ENCODE peak calls at places on chromosomes 7 and 10, in five cellular contexts. U is fibroblast of mammary gland; F is activated CD8-positive, alpha-beta T cell treated with anti-CD3 and anti-CD28 coated beads for 36 hours; P is heart left ventricle; S is BE2C. Y is an unnamed sample.

GRCh38 chr7:107170051-107170661 is 1.4 kb downstream of the HBP1 start:
- DNase-seq in F (no peak), P (no peak), S (no peak), U (no peak), Y (no peak)

GRCh38 chr10:78861456-78862327 is 207.1 kb upstream of the ZMIZ1 start:
- DNase-seq in P (no peak), S (peak; percentile 86), F (no peak), U (no peak), Y (no peak)

GRCh38 chr10:29583674-29584073 is 51.1 kb downstream of the SVIL start:
- DNase-seq in F (peak; percentile 16), S (no peak), U (peak; percentile 52), P (no peak), Y (no peak)

GRCh38 chr10:65342226-65342625 is 1583.6 kb upstream of the LRRTM3 start:
- DNase-seq in F (no peak), P (no peak), U (no peak), S (no peak), Y (no peak)

GRCh38 chr10:72794260-72794659 is 99.3 kb upstream of the OIT3 start:
- DNase-seq in F (no peak), S (no peak), U (peak; percentile 59), P (no peak), Y (no peak)

GRCh38 chr7:142636751-142637150 is 112.5 kb upstream of the PRSS1 start:
- DNase-seq in S (no peak), U (no peak), P (no peak), F (peak; percentile 69), Y (no peak)

GRCh38 chr10:6050801-6051445 is 11.2 kb downstream of the IL2RA start:
- DNase-seq in U (peak; percentile 65), F (peak; percentile 98), P (peak; percentile 64), S (no peak), Y (peak; percentile 46)

GRCh38 chr10:101485207-101485606 is 102.8 kb downstream of the POLL start:
- DNase-seq in U (no peak), P (no peak), S (no peak), F (no peak), Y (no peak)

GRCh38 chr7:114823290-114823689 is 98.6 kb upstream of the MDFIC start:
- DNase-seq in F (no peak), P (no peak), S (no peak), U (peak; percentile 50), Y (no peak)

GRCh38 chr10:99365311-99365710 is 36.2 kb downstream of the CNNM1 start:
- DNase-seq in P (no peak), S (no peak), U (no peak), F (no peak), Y (no peak)

GRCh38 chr10:124005091-124005490 is 88.3 kb downstream of the CHST15 start:
- DNase-seq in U (no peak), S (no peak), P (no peak), F (no peak), Y (no peak)

GRCh38 chr7:114048386-114049235 is 129.8 kb upstream of the PPP1R3A start:
- DNase-seq in U (peak; percentile 63), P (no peak), F (no peak), S (no peak), Y (no peak)

GRCh38 chr7:12131122-12131521 is 80.0 kb upstream of the TMEM106B start:
- DNase-seq in U (no peak), S (no peak), P (no peak), F (no peak), Y (no peak)

GRCh38 chr7:97009753-97010732 is 4.7 kb downstream of the DLX6 start:
- DNase-seq in P (no peak), F (no peak), U (no peak), S (no peak), Y (no peak)

GRCh38 chr10:131825150-131825907 is 75.5 kb upstream of the PPP2R2D start:
- DNase-seq in P (no peak), F (no peak), U (no peak), S (no peak), Y (no peak)

GRCh38 chr7:121800916-121801675 is 71.9 kb upstream of the PTPRZ1 start:
- DNase-seq in P (no peak), U (no peak), F (no peak), S (no peak), Y (no peak)

DNA sequence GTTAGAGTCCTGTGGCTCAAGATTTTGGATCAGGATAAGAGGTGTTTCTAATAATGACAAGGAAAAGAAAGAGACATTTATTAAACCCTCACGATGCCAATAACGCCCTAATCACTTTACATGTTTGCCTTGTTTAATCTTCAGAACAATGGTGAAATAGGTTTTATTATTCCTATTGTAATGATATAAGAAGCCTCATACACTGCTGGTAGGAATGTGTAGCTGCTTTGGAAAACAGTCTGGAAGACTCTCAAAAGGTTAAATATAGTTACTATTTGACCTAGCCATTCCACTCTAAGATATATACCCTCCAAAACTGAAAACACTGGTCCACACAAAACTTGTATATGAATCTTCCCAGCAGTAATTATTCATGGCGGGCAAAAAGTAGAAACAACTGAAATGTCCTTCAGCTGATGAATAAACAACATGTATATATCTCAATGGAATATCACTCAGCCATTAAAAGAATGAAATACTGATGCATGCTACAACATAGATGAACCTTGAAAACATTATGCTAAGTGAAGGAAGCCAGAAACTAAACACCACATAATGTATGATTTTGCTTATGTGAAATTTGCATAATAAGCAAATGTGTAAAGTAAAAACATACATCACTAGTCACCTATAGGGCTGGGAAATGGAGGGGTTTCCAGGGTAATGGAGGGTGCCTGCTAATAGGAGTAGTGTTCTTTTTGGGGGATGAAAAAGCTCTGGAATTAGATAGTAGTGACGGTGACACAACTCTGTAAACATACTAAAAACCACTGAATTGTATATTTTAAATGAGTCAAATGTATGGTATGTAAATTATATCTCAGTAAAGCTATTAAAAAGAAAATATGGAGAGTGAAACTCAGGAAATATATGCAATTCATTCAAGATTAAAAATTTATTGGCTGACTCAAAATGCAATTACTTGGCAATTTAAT is 76.9 kb upstream of the ANK3 start:
- DNase-seq in S (no peak), F (no peak), P (no peak), U (peak; percentile 23), Y (no peak)
- TF ChIP-seq CTCF in S (no peak), F (no peak), P (no peak), U (no peak), Y (peak; percentile 16)

DNA sequence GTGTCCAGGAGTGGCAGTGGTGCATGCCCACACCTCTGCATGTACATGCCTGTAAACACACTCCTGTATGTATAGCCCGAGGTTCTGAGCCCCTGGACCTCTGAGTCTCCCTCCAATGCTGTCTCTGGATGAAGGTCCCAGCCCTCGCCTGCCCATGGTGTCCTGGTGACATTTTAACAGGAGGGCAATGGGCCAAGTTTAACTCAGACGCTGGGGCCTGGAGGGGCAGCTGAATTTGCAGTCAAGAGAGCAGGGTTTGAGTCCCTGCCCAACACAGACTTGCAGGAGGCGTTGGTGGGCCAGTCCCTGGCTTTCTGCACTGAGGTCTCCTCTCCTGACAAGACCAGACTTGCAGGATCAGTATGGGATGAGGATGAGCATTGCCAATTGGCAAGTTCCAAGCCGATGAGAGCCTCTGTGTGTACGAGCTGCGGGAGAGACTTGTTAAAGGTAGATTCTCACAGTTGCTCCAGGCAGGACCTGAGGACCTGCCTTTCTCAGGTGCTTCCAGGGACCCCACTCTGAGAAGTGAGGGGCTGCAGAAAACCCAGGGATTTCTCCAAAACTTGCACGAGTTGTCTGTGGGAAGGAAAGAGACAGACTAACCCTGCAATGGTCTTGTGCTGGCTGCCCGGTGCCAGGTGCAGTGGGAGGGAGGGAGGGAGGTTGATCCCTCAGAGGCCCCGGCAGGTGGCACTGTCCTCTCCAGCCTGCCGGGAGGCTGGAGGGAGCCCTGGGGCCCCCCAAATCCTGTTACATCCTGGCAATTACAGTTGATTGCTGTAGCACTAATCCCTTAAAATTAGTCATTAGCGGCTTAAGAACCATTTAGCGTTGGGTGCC is 142.0 kb downstream of the ELFN1 start:
- DNase-seq in S (no peak), F (no peak), U (no peak), P (no peak), Y (no peak)
- TF ChIP-seq CTCF in S (no peak), F (peak; percentile 39), U (peak; percentile 20), P (no peak), Y (peak; percentile 64)

GRCh38 chr7:17302575-17303142 is 4.2 kb downstream of the AHR start:
- DNase-seq in P (no peak), F (no peak), S (no peak), U (peak; percentile 83), Y (no peak)
- TF ChIP-seq CTCF in P (peak; percentile 48), F (no peak), S (no peak), U (peak; percentile 55), Y (peak; percentile 45)

GRCh38 chr10:34081948-34082347 is 733.1 kb downstream of the PARD3 start:
- DNase-seq in U (no peak), P (no peak), S (no peak), F (no peak), Y (no peak)
- TF ChIP-seq CTCF in U (no peak), P (no peak), S (peak; percentile 41), F (no peak), Y (no peak)

GRCh38 chr10:7298495-7298894 is 112.3 kb downstream of the SFMBT2 start:
- DNase-seq in P (no peak), U (no peak), S (no peak), F (no peak), Y (no peak)

GRCh38 chr10:7300327-7300726 is 110.5 kb downstream of the SFMBT2 start:
- DNase-seq in S (peak; percentile 10), P (peak; percentile 26), F (peak; percentile 38), U (peak; percentile 24), Y (no peak)

GRCh38 chr10:7303067-7303629 is 107.7 kb downstream of the SFMBT2 start:
- DNase-seq in P (no peak), U (no peak), S (no peak), F (no peak), Y (no peak)

GRCh38 chr10:7302393-7303054 is 108.3 kb downstream of the SFMBT2 start:
- DNase-seq in P (no peak), S (no peak), F (no peak), U (peak; percentile 39), Y (no peak)

DNA sequence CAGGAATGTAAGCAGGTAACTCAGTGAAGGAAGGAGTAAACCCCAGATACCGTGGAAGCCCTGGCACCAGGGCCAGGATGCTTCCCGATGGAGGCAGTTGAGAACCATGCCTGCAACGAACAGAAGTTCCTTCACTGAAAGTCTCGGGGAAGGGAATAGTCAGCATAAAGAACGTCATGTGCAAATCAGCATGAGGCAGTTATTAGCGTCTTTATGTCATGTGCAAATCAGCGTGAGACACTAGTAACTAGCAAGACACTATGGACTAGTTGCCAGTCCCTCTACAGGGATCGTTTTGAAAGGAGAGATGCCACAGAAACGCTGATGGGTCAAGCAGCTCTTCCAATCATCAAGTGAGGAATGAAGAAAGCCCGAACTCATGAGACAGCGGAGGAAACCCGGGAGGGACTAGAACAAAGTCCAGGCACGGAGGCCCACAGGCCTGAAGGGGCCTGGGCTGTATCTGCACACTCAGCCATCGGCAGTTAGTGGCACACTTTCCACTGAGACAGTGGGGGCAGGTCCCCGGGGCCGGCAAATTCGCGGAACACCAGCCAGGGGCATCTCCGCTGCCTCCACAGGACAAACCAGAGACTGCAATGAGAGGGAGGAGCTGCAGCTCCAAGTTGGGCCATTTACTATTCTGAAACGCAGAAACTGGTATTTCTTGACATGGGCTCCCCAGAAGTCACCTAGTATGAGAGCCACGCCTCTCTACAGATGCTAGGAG is 109.6 kb downstream of the SFMBT2 start:
- DNase-seq in S (peak; percentile 66), P (peak; percentile 32), F (no peak), U (no peak), Y (no peak)
- TF ChIP-seq CTCF in S (peak; percentile 54), P (peak; percentile 7), F (peak; percentile 19), U (peak; percentile 10), Y (peak; percentile 27)

DNA sequence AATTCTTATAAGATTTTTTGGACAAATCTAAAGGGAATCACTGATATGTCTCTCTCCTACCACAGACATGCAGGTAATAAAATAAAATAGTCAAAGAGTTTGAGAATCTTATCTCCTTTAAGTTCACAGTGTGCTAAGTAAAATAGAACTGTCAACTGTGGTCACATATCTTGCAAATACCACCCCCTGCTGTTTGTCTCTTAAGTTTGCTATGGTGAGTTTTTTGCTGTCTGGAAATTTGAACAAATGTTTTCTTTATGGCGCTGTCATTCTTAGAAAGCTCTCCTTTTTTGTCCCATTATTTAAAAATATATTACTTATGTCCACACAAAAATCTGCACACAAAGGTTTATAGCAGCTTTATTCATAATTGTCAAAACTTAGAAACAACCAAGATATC is 19.6 kb downstream of the GIMAP5 start:
- DNase-seq in U (peak; percentile 21), F (no peak), S (no peak), P (no peak), Y (no peak)
- TF ChIP-seq CTCF in U (peak; percentile 31), F (peak; percentile 69), S (peak; percentile 44), P (peak; percentile 70), Y (peak; percentile 73)